ENCODE peak calls at places on chromosomes 5 and 9, in four cellular contexts. One of them, this sample, is unnamed.

GRCh38 chr9:90641868-90642558 is 611 bp downstream of the DIRAS2 start:
- DNase-seq in activated B cell treated with CpG ODN at 0.5 μM for 24 hours: no peak
- DNase-seq in HFFc6: no peak
- DNase-seq in fibroblast of lung: no peak
- DNase-seq in this sample: no peak

GRCh38 chr5:59038169-59039002 is 455.5 kb downstream of the RAB3C start:
- DNase-seq in HFFc6: no peak
- DNase-seq in fibroblast of lung: peak; percentile 37
- DNase-seq in activated B cell treated with CpG ODN at 0.5 μM for 24 hours: no peak
- DNase-seq in this sample: no peak

GRCh38 chr5:61346511-61346910 is 14.5 kb downstream of the ZSWIM6 start:
- DNase-seq in activated B cell treated with CpG ODN at 0.5 μM for 24 hours: no peak
- DNase-seq in HFFc6: no peak
- DNase-seq in fibroblast of lung: no peak
- DNase-seq in this sample: no peak

GRCh38 chr9:120759755-120760400 is 33.3 kb downstream of the FBXW2 start:
- DNase-seq in activated B cell treated with CpG ODN at 0.5 μM for 24 hours: no peak
- DNase-seq in HFFc6: no peak
- DNase-seq in fibroblast of lung: no peak
- DNase-seq in this sample: no peak

GRCh38 chr5:137303509-137303908 is 195.6 kb downstream of the SPOCK1 start:
- DNase-seq in fibroblast of lung: no peak
- DNase-seq in activated B cell treated with CpG ODN at 0.5 μM for 24 hours: no peak
- DNase-seq in HFFc6: no peak
- DNase-seq in this sample: no peak

GRCh38 chr9:124006448-124007156 is 5.0 kb upstream of the LHX2 start:
- DNase-seq in HFFc6: no peak
- DNase-seq in fibroblast of lung: no peak
- DNase-seq in activated B cell treated with CpG ODN at 0.5 μM for 24 hours: no peak
- DNase-seq in this sample: no peak

GRCh38 chr5:118115791-118116190 is 872.6 kb downstream of the DTWD2 start:
- DNase-seq in activated B cell treated with CpG ODN at 0.5 μM for 24 hours: no peak
- DNase-seq in HFFc6: no peak
- DNase-seq in fibroblast of lung: no peak
- DNase-seq in this sample: no peak

GRCh38 chr9:137441289-137441934 is at the start of gene ENTPD8:
- DNase-seq in fibroblast of lung: no peak
- DNase-seq in activated B cell treated with CpG ODN at 0.5 μM for 24 hours: no peak
- DNase-seq in HFFc6: no peak
- DNase-seq in this sample: peak; percentile 71

GRCh38 chr9:133153227-133154096 is 10.3 kb downstream of the GBGT1 start:
- DNase-seq in HFFc6: no peak
- DNase-seq in fibroblast of lung: no peak
- DNase-seq in activated B cell treated with CpG ODN at 0.5 μM for 24 hours: no peak
- DNase-seq in this sample: no peak

GRCh38 chr9:134500931-134501265 is 140.7 kb upstream of the COL5A1 start:
- DNase-seq in fibroblast of lung: no peak
- DNase-seq in HFFc6: no peak
- DNase-seq in activated B cell treated with CpG ODN at 0.5 μM for 24 hours: no peak
- DNase-seq in this sample: no peak

GRCh38 chr5:145499483-145499882 is 335.7 kb downstream of the PRELID2 start:
- DNase-seq in activated B cell treated with CpG ODN at 0.5 μM for 24 hours: no peak
- DNase-seq in fibroblast of lung: peak; percentile 59
- DNase-seq in HFFc6: peak; percentile 36
- DNase-seq in this sample: no peak

GRCh38 chr9:130891699-130892502 is 4.7 kb downstream of the QRFP start:
- DNase-seq in activated B cell treated with CpG ODN at 0.5 μM for 24 hours: no peak
- DNase-seq in HFFc6: no peak
- DNase-seq in fibroblast of lung: no peak
- DNase-seq in this sample: no peak

GRCh38 chr5:61416010-61416409 is 84.0 kb downstream of the ZSWIM6 start:
- DNase-seq in activated B cell treated with CpG ODN at 0.5 μM for 24 hours: no peak
- DNase-seq in HFFc6: no peak
- DNase-seq in fibroblast of lung: no peak
- DNase-seq in this sample: no peak

GRCh38 chr9:121895836-121896544 is 197.1 kb downstream of the TTLL11 start:
- DNase-seq in HFFc6: peak; percentile 15
- DNase-seq in activated B cell treated with CpG ODN at 0.5 μM for 24 hours: no peak
- DNase-seq in fibroblast of lung: peak; percentile 49
- DNase-seq in this sample: no peak

GRCh38 chr5:159965031-159965837 is 43.7 kb upstream of the TTC1 start:
- DNase-seq in HFFc6: peak; percentile 22
- DNase-seq in fibroblast of lung: peak; percentile 67
- DNase-seq in activated B cell treated with CpG ODN at 0.5 μM for 24 hours: no peak
- DNase-seq in this sample: peak; percentile 76

GRCh38 chr9:81146684-81147337 is 542.5 kb downstream of the TLE1 start:
- DNase-seq in fibroblast of lung: peak; percentile 18
- DNase-seq in HFFc6: no peak
- DNase-seq in activated B cell treated with CpG ODN at 0.5 μM for 24 hours: no peak
- DNase-seq in this sample: no peak

DNA sequence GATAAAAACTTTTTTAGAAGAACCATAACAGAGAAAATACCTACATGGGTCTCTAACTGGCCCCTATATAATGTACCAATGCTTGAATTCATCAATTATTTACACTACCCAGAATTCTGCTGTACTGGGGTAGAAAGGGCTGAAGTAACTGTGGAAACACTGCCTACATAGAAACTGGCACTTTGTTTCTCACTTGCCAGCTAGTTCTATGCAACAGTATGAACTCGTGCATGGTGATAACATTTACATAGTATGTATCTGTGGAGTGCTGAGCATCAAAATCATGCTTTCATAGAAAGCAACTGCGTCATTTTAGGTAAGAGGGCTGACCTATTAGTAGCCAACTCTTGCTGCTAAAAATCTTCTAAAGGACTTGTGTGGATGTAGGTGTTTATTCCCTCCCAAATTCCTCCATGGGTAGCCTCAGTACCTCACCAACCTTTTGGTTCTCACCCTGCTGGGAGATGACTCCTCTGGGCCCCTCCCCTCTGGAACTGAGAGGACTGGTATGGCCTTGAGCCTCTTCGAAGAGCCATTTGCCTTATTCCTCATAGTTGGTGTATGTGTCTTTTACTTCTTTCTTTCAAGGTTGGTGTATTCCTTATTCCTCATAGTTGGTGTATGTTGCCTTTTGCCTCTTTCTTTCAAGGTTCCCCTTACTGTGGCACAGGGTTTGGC is 48.5 kb downstream of the GNAQ start:
- DNase-seq in activated B cell treated with CpG ODN at 0.5 μM for 24 hours: no peak
- DNase-seq in HFFc6: no peak
- DNase-seq in fibroblast of lung: no peak
- DNase-seq in this sample: no peak
- TF ChIP-seq CTCF in activated B cell treated with CpG ODN at 0.5 μM for 24 hours: no peak
- TF ChIP-seq CTCF in HFFc6: no peak
- TF ChIP-seq CTCF in fibroblast of lung: no peak
- TF ChIP-seq CTCF in this sample: no peak

GRCh38 chr5:421287-421880 is 21.6 kb upstream of the EXOC3 start:
- DNase-seq in HFFc6: no peak
- DNase-seq in fibroblast of lung: no peak
- DNase-seq in activated B cell treated with CpG ODN at 0.5 μM for 24 hours: peak; percentile 11
- DNase-seq in this sample: no peak
- TF ChIP-seq CTCF in HFFc6: no peak
- TF ChIP-seq CTCF in fibroblast of lung: no peak
- TF ChIP-seq CTCF in activated B cell treated with CpG ODN at 0.5 μM for 24 hours: no peak
- TF ChIP-seq CTCF in this sample: no peak

DNA sequence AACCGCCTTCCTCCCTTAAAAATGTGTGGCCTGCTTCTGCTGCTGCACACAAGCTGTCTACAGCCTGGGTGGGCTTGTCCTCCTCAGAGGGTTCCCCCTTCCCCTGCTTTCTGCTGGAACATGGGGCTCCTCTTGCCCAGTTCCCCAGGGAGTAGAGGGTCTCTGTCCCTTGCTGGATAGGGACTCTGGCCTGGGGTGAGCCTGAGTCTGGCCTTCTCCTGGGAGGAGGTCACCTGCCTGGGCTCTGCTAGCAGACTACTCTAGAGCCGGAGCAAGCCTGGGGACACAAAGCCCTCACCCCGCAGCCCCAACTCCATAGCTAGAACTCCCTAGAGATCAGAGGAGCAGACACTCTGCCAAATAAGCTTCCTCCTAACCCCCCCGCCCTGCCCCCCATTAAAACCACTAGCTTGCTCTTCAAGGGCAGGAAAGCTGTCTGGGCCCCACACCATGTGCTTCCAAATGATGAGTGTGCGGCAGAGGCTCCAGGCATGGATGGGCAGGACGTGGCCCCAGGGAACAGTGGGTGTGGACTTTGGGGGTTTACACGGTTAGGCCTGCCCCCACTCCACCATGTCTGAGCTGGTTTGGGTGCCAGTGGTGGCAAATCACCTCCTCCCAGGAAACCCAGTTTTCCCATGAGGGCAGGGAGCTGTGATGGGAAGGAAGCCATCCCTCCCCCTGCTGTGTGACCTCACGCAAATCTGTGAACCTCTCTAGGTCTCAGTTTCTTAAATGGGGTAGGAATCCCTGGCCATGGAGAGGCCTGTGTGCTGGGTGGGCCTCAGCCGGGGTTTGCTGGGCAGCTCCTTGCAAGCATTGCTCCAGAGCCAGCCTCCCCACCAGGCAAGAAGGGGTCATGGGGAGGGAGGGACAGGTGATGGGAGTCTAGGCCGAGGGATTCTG is 10.1 kb downstream of the TCF7 start:
- DNase-seq in fibroblast of lung: peak; percentile 73
- DNase-seq in activated B cell treated with CpG ODN at 0.5 μM for 24 hours: no peak
- DNase-seq in HFFc6: peak; percentile 84
- DNase-seq in this sample: no peak
- TF ChIP-seq CTCF in fibroblast of lung: no peak
- TF ChIP-seq CTCF in activated B cell treated with CpG ODN at 0.5 μM for 24 hours: no peak
- TF ChIP-seq CTCF in HFFc6: no peak
- TF ChIP-seq CTCF in this sample: no peak

GRCh38 chr5:78359831-78360673 is at the start of gene SCAMP1:
- DNase-seq in activated B cell treated with CpG ODN at 0.5 μM for 24 hours: peak; percentile 99
- DNase-seq in HFFc6: peak; percentile 86
- DNase-seq in fibroblast of lung: peak; percentile 92
- DNase-seq in this sample: peak; percentile 98
- TF ChIP-seq CTCF in activated B cell treated with CpG ODN at 0.5 μM for 24 hours: no peak
- TF ChIP-seq CTCF in HFFc6: peak; percentile 54
- TF ChIP-seq CTCF in fibroblast of lung: peak; percentile 23
- TF ChIP-seq CTCF in this sample: no peak

DNA sequence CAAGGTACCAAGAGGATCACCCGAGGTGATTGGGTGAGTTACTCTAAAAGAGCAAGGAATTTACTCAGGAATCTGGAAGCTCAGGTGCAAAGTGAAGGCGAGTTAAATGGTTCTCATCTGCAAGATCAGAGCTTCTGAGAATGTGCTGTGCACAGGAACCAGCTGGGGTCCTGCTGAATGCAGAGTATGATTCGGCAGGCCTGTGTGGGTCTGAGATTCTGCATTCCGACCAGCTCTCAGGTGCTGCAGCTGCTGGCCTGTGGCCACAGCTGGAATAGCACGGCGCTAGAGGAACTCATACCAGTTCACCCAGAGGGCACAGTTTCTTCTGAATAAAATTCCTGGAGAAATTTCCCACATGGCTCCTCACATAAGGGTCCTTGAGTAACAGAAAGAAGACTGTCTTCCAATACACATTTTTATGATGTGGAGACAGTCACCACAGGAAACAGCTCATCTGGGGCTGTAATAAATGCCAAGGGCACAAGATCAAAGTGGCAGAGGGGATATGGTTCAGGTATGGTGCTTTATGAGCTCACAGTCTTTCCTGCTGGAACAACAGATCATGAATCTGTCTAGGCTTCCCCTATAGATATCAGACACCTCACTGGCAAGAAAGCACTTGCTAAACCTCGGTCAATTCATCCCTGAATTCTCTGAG is 83.9 kb downstream of the PTPN3 start:
- DNase-seq in fibroblast of lung: no peak
- DNase-seq in HFFc6: no peak
- DNase-seq in activated B cell treated with CpG ODN at 0.5 μM for 24 hours: no peak
- DNase-seq in this sample: no peak
- TF ChIP-seq CTCF in fibroblast of lung: no peak
- TF ChIP-seq CTCF in HFFc6: no peak
- TF ChIP-seq CTCF in activated B cell treated with CpG ODN at 0.5 μM for 24 hours: no peak
- TF ChIP-seq CTCF in this sample: no peak

DNA sequence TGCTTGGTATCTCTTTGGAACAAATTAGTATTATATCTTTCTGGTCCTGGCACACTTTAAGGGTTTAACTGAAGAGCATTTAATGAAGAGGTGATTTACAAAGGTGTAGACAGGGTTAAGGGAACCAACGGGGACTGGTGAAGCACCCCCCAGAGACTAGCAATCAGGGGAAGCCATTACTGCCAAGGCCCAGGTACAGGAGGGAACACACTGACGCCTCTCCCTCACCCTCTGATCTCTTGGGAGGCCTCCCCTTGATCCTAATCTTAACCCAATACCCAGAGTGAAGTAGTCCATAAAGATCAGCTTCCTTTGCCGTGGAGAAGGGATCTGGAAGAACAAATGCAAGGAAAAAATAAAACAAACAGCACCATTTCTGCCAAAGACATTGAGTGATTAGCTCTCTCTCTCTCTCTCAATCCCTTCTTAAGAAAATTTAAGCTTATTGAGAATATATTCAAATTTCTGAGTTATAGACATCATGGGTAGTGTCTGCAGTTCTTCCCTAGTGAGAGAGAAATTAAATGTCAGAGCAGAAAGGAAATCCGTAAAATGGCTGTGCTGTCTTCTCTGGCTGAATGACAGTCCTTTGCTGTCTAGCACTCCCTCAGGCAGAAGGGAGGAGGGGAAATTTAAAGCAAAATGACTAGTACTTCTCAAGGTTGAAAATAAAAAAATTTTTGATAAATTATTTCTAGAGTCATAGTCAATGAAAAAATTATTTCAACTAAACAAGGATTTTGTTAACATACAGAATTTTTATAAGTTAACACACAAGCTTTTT is 20.0 kb downstream of the F2R start:
- DNase-seq in HFFc6: no peak
- DNase-seq in activated B cell treated with CpG ODN at 0.5 μM for 24 hours: no peak
- DNase-seq in fibroblast of lung: no peak
- DNase-seq in this sample: no peak
- TF ChIP-seq CTCF in HFFc6: no peak
- TF ChIP-seq CTCF in activated B cell treated with CpG ODN at 0.5 μM for 24 hours: no peak
- TF ChIP-seq CTCF in fibroblast of lung: no peak
- TF ChIP-seq CTCF in this sample: no peak

DNA sequence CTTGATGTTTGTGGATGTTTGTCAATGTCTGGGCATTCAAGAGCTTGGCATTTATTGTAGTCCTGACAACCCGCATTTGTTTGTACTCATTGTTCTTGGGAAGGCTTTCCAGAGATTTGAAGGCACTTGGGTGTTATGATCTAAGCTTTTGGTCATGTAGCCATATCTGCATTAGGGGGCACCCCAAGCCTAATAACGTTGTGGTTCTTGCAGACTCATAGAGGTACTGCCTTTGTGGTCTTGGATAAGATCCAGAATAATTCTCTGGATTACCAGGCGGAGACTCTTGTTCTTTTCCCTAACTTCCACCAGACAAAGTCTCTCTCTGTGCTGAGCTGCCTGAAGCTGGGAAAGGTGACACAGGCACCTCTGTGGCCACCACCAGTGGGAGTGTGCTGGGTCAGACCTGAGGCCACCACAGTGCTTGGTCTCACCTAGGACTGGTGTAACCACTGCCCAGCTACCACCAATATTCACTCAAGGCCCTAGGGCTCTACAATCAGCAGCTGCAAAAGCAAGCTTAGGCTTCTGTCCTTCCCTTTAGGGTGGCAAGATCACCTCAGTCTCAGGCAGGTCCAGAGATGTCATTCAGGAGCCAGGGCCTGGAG is 144.4 kb upstream of the TAS2R1 start:
- DNase-seq in activated B cell treated with CpG ODN at 0.5 μM for 24 hours: no peak
- DNase-seq in HFFc6: peak; percentile 91
- DNase-seq in fibroblast of lung: peak; percentile 86
- DNase-seq in this sample: peak; percentile 6
- TF ChIP-seq CTCF in activated B cell treated with CpG ODN at 0.5 μM for 24 hours: no peak
- TF ChIP-seq CTCF in HFFc6: peak; percentile 78
- TF ChIP-seq CTCF in fibroblast of lung: peak; percentile 44
- TF ChIP-seq CTCF in this sample: no peak

This sample was measured in Calu3.